ENCODE peak calls at places on chromosomes 12 and 14, in four cellular contexts. H is K562, G is HepG2, U is GM12878. W is an unnamed sample.

GRCh38 chr14:92958373-92959188 is 35.6 kb downstream of the CHGA start:
- DNase-seq in H (no peak), U (no peak), G (no peak), W (no peak)

GRCh38 chr12:96236221-96236822 is 42.1 kb downstream of the ELK3 start:
- DNase-seq in G (no peak), U (no peak), H (no peak), W (no peak)

GRCh38 chr12:4939418-4940023 is 29.8 kb downstream of the KCNA1 start:
- DNase-seq in U (no peak), G (no peak), H (no peak), W (no peak)

GRCh38 chr12:120822832-120823503 is 81.2 kb downstream of the SPPL3 start:
- DNase-seq in H (no peak), U (no peak), G (no peak), W (no peak)

GRCh38 chr12:124680863-124681778 is 113.7 kb upstream of the NCOR2 start:
- DNase-seq in U (peak), G (peak), H (peak), W (peak)

GRCh38 chr14:51472881-51473280 is 178.8 kb upstream of the FRMD6 start:
- DNase-seq in U (no peak), H (no peak), G (no peak), W (no peak)

GRCh38 chr14:52049271-52049670 is 19.6 kb downstream of the NID2 start:
- DNase-seq in H (no peak), U (no peak), G (no peak), W (no peak)

GRCh38 chr14:53214384-53214783 is 61.3 kb upstream of the DDHD1 start:
- DNase-seq in H (no peak), U (no peak), G (no peak), W (no peak)

GRCh38 chr14:77641534-77642341 is 25.3 kb upstream of the SPTLC2 start:
- DNase-seq in G (no peak), U (peak), H (no peak), W (no peak)

GRCh38 chr14:84535491-84535890 is 994.5 kb upstream of the FLRT2 start:
- DNase-seq in U (no peak), H (no peak), G (no peak), W (no peak)

GRCh38 chr12:96185914-96186313 is 8.3 kb upstream of the ELK3 start:
- DNase-seq in H (no peak), U (no peak), G (no peak), W (no peak)

DNA sequence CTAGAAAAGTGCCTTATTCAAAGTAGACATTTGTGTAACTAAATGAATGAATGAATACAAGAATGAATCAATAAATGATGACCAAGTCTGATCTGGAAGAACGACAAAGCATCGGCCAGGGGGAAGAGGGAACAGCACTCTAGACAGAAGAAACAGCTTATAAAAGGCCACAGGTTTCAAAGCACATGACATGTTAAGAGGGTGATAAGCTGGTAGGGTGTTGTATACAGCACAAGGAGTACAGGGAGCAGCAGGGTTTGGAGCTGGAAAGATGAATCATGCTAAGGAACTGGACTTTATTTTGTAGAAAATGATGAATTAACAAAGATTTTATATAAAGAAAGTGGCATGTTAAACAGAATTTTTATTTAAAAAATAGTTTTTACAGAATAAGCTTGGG is 302.5 kb downstream of the NUAK1 start:
- DNase-seq in U (no peak), G (no peak), H (no peak), W (no peak)
- TF ChIP-seq FOXM1 in U (no peak), G (no peak), H (no peak), W (no peak)

GRCh38 chr12:126762150-126762549 is 1504.8 kb upstream of the TMEM132C start:
- DNase-seq in H (no peak), U (no peak), G (no peak), W (no peak)

GRCh38 chr12:126760109-126760508 is 1506.9 kb upstream of the TMEM132C start:
- DNase-seq in U (no peak), H (no peak), G (no peak), W (no peak)

GRCh38 chr12:126767334-126767733 is 1499.6 kb upstream of the TMEM132C start:
- DNase-seq in H (no peak), G (no peak), U (no peak), W (no peak)

GRCh38 chr12:126763359-126763758 is 1503.6 kb upstream of the TMEM132C start:
- DNase-seq in G (no peak), H (no peak), U (no peak), W (no peak)

DNA sequence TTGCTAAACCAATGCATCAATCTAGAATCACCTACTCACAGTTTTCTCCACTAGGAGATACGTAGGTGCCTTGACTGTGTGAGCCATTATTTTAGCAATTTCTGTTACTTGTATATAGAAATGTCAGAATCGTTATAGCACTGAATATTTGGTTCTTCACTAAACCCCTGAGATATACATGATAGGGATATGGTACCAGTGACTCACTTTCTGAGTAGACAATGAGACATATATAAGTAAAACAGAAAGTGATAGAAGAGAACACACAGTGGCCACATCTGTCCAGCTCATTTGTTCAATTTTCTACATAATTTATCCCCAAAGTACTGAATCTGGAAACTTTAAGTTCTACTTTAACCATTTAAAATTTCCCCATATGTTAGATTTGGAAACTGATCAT is 1505.5 kb upstream of the TMEM132C start:
- DNase-seq in U (no peak), H (no peak), G (no peak), W (no peak)
- TF ChIP-seq SP1 in U (no peak), H (no peak), G (no peak), W (no peak)

GRCh38 chr12:127928615-127929014 is 338.4 kb upstream of the TMEM132C start:
- DNase-seq in G (no peak), H (no peak), U (no peak), W (no peak)
- TF ChIP-seq FOXM1 in G (no peak), H (no peak), U (no peak), W (no peak)

GRCh38 chr14:85688024-85688423 is 158.1 kb downstream of the FLRT2 start:
- DNase-seq in U (no peak), H (no peak), G (no peak), W (no peak)
- TF ChIP-seq SP1 in U (no peak), H (no peak), G (no peak), W (no peak)

DNA sequence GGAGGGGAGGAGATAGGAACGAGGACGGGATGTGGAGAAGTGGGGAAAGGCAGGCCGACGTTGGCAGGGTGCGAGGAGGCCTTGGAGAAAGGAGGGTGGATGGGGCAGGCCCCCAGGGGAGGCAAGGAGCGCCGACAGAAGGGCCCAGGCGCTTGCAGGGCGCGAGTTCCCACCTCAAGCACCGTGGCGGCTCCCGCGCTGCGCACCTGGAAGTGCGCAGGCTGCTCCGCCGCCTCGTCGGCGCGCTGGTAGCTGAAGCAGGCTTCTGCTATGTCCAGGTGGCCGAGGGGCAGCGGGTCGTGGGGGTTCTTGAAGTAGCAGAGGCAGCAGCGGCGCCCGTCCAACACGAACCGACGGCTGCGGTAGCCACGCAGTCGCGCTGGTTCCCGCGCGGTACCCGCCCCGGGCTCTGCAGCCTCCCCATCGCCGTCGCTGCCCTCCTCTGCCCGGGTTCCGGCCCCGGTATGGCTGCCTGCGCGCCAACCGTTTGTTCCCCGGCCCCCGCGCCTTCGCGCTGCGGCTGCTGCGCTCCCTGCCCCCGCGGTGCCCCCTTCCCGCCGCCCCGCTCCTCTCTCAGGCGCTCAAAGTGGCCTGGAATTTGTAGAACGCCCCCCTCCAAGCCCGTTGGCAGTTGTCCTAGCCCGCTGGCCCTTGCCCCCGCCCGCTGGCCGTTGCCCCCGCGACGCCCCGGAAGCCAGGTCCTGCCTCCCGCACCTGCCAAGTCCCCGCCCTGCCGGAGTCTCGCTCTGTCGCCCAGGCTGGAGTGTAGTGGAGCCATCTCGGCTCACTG is 1.1 kb upstream of the ACTR6 start:
- DNase-seq in G (peak), H (peak), U (no peak), W (peak)
- TF ChIP-seq FOXM1 in G (no peak), H (no peak), U (no peak), W (no peak)

GRCh38 chr14:68593806-68594536 is 198.9 kb downstream of the ZFP36L1 start:
- DNase-seq in G (peak), H (no peak), U (no peak), W (no peak)
- TF ChIP-seq SP1 in G (no peak), H (no peak), U (no peak), W (no peak)

DNA sequence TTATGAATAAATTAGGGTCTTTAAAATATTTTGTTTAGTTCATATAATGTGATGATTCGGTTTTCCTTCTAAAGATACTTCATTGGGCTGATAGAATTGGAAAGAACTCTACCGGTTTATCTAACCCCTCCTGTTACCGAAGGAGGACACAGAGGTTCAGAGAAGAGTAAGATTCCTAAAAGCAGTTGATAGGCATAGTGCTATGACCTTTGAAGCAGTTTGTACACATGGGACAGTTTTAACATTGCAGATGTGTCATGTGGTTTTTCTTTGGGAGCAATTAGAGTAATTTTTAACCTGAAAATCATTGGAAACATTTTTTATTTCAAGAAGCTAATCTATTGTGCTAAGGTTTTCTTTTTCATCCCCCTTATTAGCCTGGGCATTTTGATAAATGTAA is 62.8 kb downstream of the BHLHE41 start:
- DNase-seq in G (no peak), U (no peak), H (no peak), W (no peak)
- TF ChIP-seq FOXM1 in G (no peak), U (no peak), H (no peak), W (no peak)

DNA sequence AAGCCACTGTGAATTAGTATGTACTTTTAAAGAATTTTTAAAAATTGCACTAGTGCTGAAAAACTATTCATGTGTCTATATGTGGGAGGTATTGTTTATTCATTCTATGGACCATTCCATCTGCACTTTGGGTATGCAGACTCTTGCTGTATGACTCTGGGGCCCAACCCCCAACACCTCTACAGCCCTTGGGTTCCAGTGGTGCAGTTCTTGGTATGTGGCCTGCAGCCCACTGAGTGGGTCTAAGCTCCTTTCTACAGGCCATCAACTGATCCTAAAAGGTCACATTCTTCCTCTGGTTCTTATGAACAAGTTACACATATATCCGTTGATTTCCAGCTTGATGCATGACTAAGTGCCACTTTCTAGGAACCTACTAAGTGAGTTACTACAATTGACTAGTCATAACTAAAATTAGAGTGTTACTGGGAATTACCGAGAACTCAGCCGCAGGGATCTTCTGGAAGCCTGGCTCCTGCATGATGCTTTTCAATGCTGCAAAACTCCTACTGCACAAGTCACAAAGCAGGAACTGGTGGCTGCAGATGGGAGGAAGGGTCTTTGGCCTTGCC is 62.4 kb upstream of the MED13L start:
- DNase-seq in G (no peak), H (no peak), U (no peak), W (no peak)
- TF ChIP-seq SP1 in G (no peak), H (no peak), U (no peak), W (no peak)

GRCh38 chr12:111056618-111057521 is 136.5 kb upstream of the MYL2 start:
- DNase-seq in H (peak), U (peak), G (no peak), W (no peak)
- TF ChIP-seq FOXM1 in H (no peak), U (no peak), G (no peak), W (no peak)